ENCODE peak calls at places on chromosomes 5 and 9, in six cellular contexts. M, A, Z, F, O and Q are unnamed samples. For H3K4me1, the result is how much of the 10 kb centered on the place peaks cover.

GRCh38 chr9:18747590-18747989 is 273.6 kb downstream of the ADAMTSL1 start:
- DNase-seq in M (no peak), F (no peak), Z (no peak), O (no peak), A (peak), Q (no peak)

GRCh38 chr9:2414465-2414864 is 207.1 kb upstream of the VLDLR start:
- DNase-seq in Z (no peak), O (no peak), M (no peak), F (no peak), A (no peak), Q (no peak)

GRCh38 chr5:19322716-19323485 is 665.1 kb downstream of the CDH18 start:
- DNase-seq in Z (no peak), M (no peak), A (no peak), F (no peak), O (no peak), Q (peak)

GRCh38 chr5:107063511-107063910 is 607.2 kb downstream of the EFNA5 start:
- DNase-seq in A (no peak), F (no peak), M (no peak), Z (no peak), O (no peak), Q (no peak)

GRCh38 chr5:175649967-175650366 is 7.9 kb upstream of the HRH2 start:
- DNase-seq in A (no peak), M (no peak), O (no peak), F (no peak), Z (no peak), Q (no peak)

GRCh38 chr9:18014556-18014955 is 435.7 kb downstream of the SH3GL2 start:
- DNase-seq in F (no peak), M (no peak), A (no peak), O (no peak), Z (no peak), Q (no peak)

GRCh38 chr5:159331099-159331973 is 1.0 kb upstream of the IL12B start:
- DNase-seq in M (peak), A (peak), F (peak), Z (peak), O (peak), Q (peak)

GRCh38 chr5:153888781-153889180 is 149.9 kb downstream of the FAM114A2 start:
- DNase-seq in Z (no peak), O (no peak), A (no peak), F (no peak), M (no peak), Q (no peak)

GRCh38 chr5:40717281-40717680 is 37.6 kb downstream of the PTGER4 start:
- DNase-seq in Z (no peak), F (no peak), M (no peak), O (no peak), A (no peak), Q (peak)

GRCh38 chr5:57317341-57317740 is 143.5 kb downstream of the GPBP1 start:
- DNase-seq in O (no peak), F (peak), Z (no peak), A (no peak), M (no peak), Q (peak)

GRCh38 chr5:107469485-107469884 is 201.3 kb downstream of the EFNA5 start:
- DNase-seq in O (no peak), Z (no peak), M (no peak), A (no peak), F (no peak), Q (peak)

GRCh38 chr5:136212252-136212721 is 19.3 kb upstream of the SMIM32 start:
- DNase-seq in M (peak), F (peak), A (peak), Z (no peak), O (peak), Q (peak)

GRCh38 chr9:126755325-126755875 is 49.4 kb upstream of the ZBTB43 start:
- DNase-seq in Z (no peak), F (no peak), O (no peak), M (no peak), A (no peak), Q (no peak)
- H3K4me1 ChIP-seq in Z (under half), F (under half), O (under half), M (under half), A (under half), Q (under half)

GRCh38 chr5:113110117-113110516 is 133.5 kb downstream of the DCP2 start:
- DNase-seq in O (no peak), Z (no peak), M (no peak), F (no peak), A (no peak), Q (no peak)
- H3K4me1 ChIP-seq in O (under half), Z (under half), M (under half), F (under half), A (under half), Q (under half)

DNA sequence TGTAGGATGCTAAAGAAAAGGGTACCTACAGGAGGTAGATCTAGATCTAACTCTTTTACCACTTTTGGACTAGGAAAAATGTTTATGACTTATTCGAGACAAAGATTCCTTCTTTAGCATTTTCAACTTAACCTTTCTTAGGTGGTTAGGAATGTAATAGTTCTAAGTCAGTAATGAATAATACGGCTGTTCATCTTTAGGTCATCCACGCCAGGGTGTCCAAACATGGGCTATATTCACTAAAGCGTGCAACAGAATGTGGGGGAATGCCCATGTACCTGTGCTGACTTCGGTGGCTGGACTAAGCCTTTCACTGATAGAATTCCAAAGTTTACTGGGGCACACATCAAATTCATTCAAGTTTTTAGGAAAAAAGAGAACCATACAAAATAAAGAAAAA is 164.7 kb downstream of the TSSK1B start:
- DNase-seq in F (no peak), Z (no peak), A (no peak), O (no peak), M (no peak), Q (no peak)
- H3K4me1 ChIP-seq in F (under half), Z (under half), A (under half), O (under half), M (half or more), Q (under half)

GRCh38 chr5:150155258-150156032 is at the start of gene PDGFRB:
- DNase-seq in O (peak), Z (peak), A (peak), M (peak), F (peak), Q (peak)
- H3K4me1 ChIP-seq in O (under half), Z (under half), A (under half), M (under half), F (under half), Q (half or more)

DNA sequence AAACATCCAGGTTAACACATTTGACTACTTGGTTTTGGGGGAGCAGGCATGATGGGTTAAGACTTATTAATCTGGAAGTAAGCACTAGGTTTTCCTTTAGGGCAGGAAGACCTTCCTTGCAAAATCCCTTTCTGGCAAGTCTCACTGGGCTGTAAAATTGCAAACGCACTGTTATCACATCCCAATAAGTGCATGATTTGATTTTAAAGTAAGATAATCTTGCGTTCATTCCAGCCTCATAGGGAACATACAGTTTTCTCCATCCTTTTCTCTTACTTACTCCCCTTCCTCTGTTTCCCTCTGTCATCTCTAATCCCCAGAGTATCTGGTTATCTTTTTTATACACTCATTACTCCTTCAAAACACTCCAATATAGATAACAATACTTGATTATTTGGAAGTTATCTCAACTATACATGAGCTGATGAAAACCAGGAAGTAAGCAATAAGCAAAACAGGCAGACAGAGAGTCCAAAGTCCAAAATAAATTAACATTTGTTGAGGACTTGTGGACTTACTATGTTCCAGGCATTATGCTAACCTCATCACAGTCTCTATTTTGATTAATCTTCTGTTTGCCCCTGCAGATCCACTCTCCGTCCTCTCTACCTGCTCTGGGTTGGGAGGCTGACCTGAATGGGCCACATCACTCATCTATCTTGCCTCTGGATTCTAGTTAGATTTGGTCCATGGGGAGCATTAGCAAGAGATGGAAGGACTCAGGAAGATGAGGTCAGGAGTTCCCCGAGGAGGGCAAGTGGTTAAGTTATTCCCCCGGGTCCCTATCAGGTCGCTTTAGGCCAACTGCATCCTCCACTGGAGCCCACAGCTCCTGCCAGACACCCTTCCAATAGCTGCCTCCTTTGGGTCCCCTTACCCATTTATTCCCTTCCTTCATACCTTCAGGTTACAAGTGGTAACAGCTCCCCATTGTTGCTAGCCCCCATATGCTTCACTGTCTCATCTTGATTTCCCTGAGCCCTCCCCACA is 60.2 kb downstream of the SLC22A5 start:
- DNase-seq in F (no peak), O (no peak), A (no peak), Z (no peak), M (no peak), Q (no peak)
- H3K4me1 ChIP-seq in F (under half), O (half or more), A (under half), Z (half or more), M (half or more), Q (half or more)

DNA sequence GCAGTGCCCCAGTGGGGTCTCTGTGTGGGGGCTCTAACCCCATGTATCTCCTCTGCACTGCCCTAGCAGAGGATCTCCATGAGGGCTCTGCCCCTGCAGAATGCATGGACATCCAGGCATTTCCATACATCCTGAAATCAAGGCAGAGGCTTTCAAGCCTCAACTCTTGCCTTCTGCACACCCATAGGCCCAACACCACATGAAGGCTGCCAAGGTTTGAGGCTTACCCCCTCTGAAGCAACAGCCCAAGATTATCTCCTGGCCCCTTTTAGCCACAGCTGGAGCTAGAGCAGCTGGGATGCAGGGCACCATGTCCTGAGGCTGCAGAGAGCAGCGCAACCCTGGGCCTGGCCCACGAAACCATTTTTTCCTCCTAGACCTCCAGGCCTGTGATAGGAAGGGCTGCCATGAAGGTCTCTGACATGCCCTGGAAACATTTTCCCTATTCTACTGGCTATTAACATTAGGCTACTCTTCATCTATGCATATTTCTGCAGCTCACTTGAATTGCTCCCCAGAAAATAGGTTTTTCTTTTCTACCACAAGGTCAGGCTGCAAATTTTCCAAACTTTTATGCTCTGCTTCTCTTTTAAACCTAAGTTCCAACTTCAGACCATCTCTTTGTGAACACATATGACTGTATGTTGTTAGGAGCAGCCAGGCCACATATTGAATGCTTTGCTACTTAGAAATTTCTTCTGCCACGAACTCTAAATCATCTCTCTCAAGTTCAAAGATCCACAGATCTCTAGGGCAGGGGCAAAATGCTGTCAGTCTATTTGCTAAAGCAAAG is 18.4 kb downstream of the NR3C1 start:
- DNase-seq in O (no peak), M (no peak), A (no peak), Z (no peak), F (no peak), Q (no peak)
- H3K4me1 ChIP-seq in O (under half), M (half or more), A (under half), Z (under half), F (under half), Q (under half)

GRCh38 chr9:124752967-124753366 is 18.1 kb downstream of the NR6A1 start:
- DNase-seq in O (no peak), F (no peak), A (no peak), M (no peak), Z (no peak), Q (peak)
- H3K4me1 ChIP-seq in O (under half), F (under half), A (under half), M (under half), Z (under half), Q (under half)

GRCh38 chr9:130963916-130964315 is 24.9 kb upstream of the FIBCD1 start:
- DNase-seq in Z (no peak), M (no peak), A (no peak), F (no peak), O (no peak), Q (no peak)
- H3K4me1 ChIP-seq in Z (under half), M (under half), A (under half), F (under half), O (under half), Q (under half)

GRCh38 chr5:34534237-34535108 is 121.7 kb upstream of the RAI14 start:
- DNase-seq in F (no peak), M (no peak), Z (no peak), O (no peak), A (no peak), Q (peak)
- H3K4me1 ChIP-seq in F (under half), M (under half), Z (under half), O (under half), A (under half), Q (under half)

GRCh38 chr9:127534250-127534649 is 77.8 kb upstream of the STXBP1 start:
- DNase-seq in Z (no peak), F (no peak), O (no peak), M (no peak), A (no peak), Q (no peak)

GRCh38 chr9:127536499-127536898 is 75.6 kb upstream of the STXBP1 start:
- DNase-seq in M (no peak), O (no peak), F (no peak), A (peak), Z (no peak), Q (no peak)

GRCh38 chr9:127535834-127536233 is 76.2 kb upstream of the STXBP1 start:
- DNase-seq in M (no peak), A (peak), Z (no peak), F (no peak), O (no peak), Q (peak)

GRCh38 chr9:127534931-127535330 is 77.1 kb upstream of the STXBP1 start:
- DNase-seq in F (no peak), Z (no peak), O (no peak), M (no peak), A (no peak), Q (no peak)

GRCh38 chr9:127535396-127535795 is 76.7 kb upstream of the STXBP1 start:
- DNase-seq in F (no peak), Z (no peak), M (no peak), A (no peak), O (no peak), Q (no peak)
- H3K4me1 ChIP-seq in F (under half), Z (under half), M (half or more), A (under half), O (under half), Q (under half)